ENCODE peak calls at places on chromosomes 16 and 17, in ten cellular contexts. N is retina, D is uterus, F is NCI-H1417, T is choroid plexus epithelial cell, M is ELR, L is Caki2, V is HFFc6, G is GM13976, Z is Right ventricle myocardium superior. S is an unnamed sample.
A peak's percentile ranks its signal among the peaks of the same experiment; 100 is the strongest.

GRCh38 chr17:79985951-79986391 is 49.7 kb downstream of the TBC1D16 start:
- DNase-seq in N (no peak), D (no peak), F (no peak), T (no peak), M (no peak), L (no peak), V (no peak), G (no peak), Z (no peak), S (no peak)

GRCh38 chr16:88045820-88046303 is 94.6 kb downstream of the BANP start:
- DNase-seq in N (no peak), D (no peak), F (no peak), T (no peak), M (no peak), L (no peak), V (no peak), G (peak; percentile 87), Z (no peak), S (no peak)

GRCh38 chr17:28317965-28318758 is 838 bp upstream of the TMEM97 start:
- DNase-seq in N (no peak), D (no peak), F (peak; percentile 70), T (no peak), M (no peak), L (no peak), V (no peak), G (no peak), Z (no peak), S (no peak)

GRCh38 chr16:90015586-90016338 is 3.5 kb downstream of the DBNDD1 start:
- DNase-seq in N (no peak), D (no peak), F (no peak), T (no peak), M (no peak), L (no peak), V (no peak), G (no peak), Z (no peak), S (no peak)

GRCh38 chr16:66713076-66713475 is 16.5 kb upstream of the CMTM4 start:
- DNase-seq in N (no peak), D (no peak), F (no peak), T (no peak), M (no peak), L (no peak), V (no peak), G (no peak), Z (no peak), S (no peak)

GRCh38 chr17:9817086-9817485 is 4.8 kb downstream of the GSG1L2 start:
- DNase-seq in N (no peak), D (no peak), F (no peak), T (peak; percentile 80), M (no peak), L (peak; percentile 57), V (peak; percentile 43), G (no peak), Z (no peak), S (peak; percentile 37)

GRCh38 chr16:638034-638543 is 2.0 kb upstream of the METTL26 start:
- DNase-seq in N (no peak), D (no peak), F (no peak), T (no peak), M (no peak), L (no peak), V (no peak), G (no peak), Z (no peak), S (no peak)

GRCh38 chr16:55730115-55730514 is 74.3 kb downstream of the SLC6A2 start:
- DNase-seq in N (no peak), D (no peak), F (no peak), T (no peak), M (no peak), L (no peak), V (no peak), G (no peak), Z (no peak), S (no peak)

GRCh38 chr16:50533317-50533716 is 14.9 kb upstream of the NKD1 start:
- DNase-seq in N (no peak), D (no peak), F (no peak), T (no peak), M (no peak), L (no peak), V (no peak), G (no peak), Z (no peak), S (no peak)

GRCh38 chr16:8868272-8869211 is at the start of gene CARHSP1:
- DNase-seq in N (peak; percentile 93), D (peak; percentile 84), F (peak; percentile 92), T (peak; percentile 93), M (peak; percentile 90), L (peak; percentile 93), V (peak; percentile 71), G (peak; percentile 98), Z (peak; percentile 91), S (peak; percentile 95)

GRCh38 chr17:31321971-31322370 is 549 bp upstream of the EVI2A start:
- DNase-seq in N (no peak), D (no peak), F (no peak), T (no peak), M (no peak), L (no peak), V (no peak), G (no peak), Z (no peak), S (no peak)